ENCODE peak calls at places on chromosomes 16 and 17, in nine cellular contexts. W, I, N, U, E, O, A, Z and G are unnamed samples.

GRCh38 chr17:5516060-5516792 is 29.9 kb downstream of the MIS12 start:
- DNase-seq in Z (no peak), A (no peak), I (no peak), W (no peak), U (peak; percentile 54), N (peak; percentile 88), E (no peak), O (peak; percentile 98), G (peak; percentile 90)

GRCh38 chr17:40648326-40648968 is 829 bp upstream of the SMARCE1 start:
- DNase-seq in U (peak; percentile 53), A (no peak), N (no peak), W (no peak), E (no peak), I (peak; percentile 63), O (no peak), Z (no peak), G (no peak)

GRCh38 chr16:1181715-1182671 is 29.1 kb downstream of the CACNA1H start:
- DNase-seq in I (peak; percentile 65), Z (no peak), E (no peak), N (peak; percentile 83), A (peak; percentile 90), U (peak; percentile 59), O (peak; percentile 19), W (no peak), G (no peak)

GRCh38 chr16:70563571-70563970 is 40.0 kb downstream of the SF3B3 start:
- DNase-seq in U (no peak), W (no peak), N (no peak), O (no peak), A (no peak), I (no peak), E (no peak), Z (no peak), G (peak; percentile 73)

GRCh38 chr17:8426094-8426720 is 9.5 kb upstream of the NDEL1 start:
- DNase-seq in U (no peak), A (no peak), N (no peak), E (no peak), Z (no peak), W (no peak), I (no peak), O (no peak), G (no peak)

GRCh38 chr17:385836-386144 is 33.2 kb upstream of the RPH3AL start:
- DNase-seq in O (no peak), U (no peak), E (no peak), W (no peak), A (no peak), I (no peak), Z (no peak), N (no peak), G (no peak)

GRCh38 chr16:86229866-86230656 is 280.3 kb upstream of the FOXF1 start:
- DNase-seq in U (no peak), O (no peak), A (no peak), W (no peak), N (no peak), E (no peak), I (no peak), Z (no peak), G (no peak)

GRCh38 chr17:50381920-50382319 is 8.9 kb downstream of the EME1 start:
- DNase-seq in U (no peak), E (no peak), N (no peak), W (no peak), Z (no peak), O (no peak), I (no peak), A (no peak), G (no peak)

DNA sequence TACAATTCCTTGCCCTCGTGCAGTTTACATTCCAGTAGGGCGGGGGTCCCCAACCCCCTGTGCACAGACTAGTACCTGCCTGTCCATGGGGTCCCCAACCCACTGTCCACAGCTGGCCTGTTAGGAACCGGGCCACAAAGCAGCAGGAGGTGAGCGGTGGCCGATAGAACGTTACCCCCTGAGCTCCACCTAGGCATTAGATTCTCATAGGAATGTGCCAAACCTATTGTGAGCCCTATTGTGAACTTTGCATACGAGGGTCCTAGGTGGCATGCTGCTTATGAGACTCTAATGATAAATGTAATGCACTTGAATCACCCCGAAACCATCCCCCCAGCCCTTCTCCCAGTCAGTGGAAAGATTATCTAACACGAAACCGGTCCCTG is 1.5 kb downstream of the REXO5 start:
- DNase-seq in E (no peak), O (no peak), Z (no peak), A (no peak), N (no peak), U (no peak), W (no peak), I (no peak), G (no peak)
- H3K4me3 ChIP-seq in E (peak overlapping the region; percentile 95), O (no peak overlapping the region), Z (no peak overlapping the region), A (no peak overlapping the region), N (peak overlapping the region; percentile 75), U (no peak overlapping the region), W (no peak overlapping the region), I (no peak overlapping the region), G (no peak overlapping the region)

DNA sequence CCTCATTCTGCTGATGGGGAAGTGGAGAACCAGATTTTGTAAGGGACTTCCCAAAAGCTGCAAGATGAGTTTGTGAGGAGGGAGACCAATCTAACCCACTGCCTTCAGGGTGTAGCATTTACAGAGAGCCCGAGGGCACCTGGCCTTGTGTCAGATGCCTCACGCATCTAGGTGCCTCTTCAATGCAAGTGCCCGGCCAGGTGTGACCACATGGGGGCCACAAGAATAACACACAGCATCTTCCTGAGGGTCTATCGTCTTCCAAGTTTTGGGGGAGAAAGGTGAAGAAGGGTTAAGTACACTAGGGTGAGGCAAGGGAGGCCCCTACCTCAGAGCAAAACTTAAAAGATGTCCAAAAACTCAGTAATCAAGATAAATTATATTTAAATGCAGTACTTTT is 401.7 kb upstream of the CDH5 start:
- DNase-seq in U (no peak), I (no peak), O (no peak), W (no peak), E (no peak), N (no peak), Z (no peak), A (no peak), G (no peak)
- TF ChIP-seq CTCF in U (no peak), I (no peak), O (no peak), W (no peak), E (no peak), N (no peak), Z (no peak), A (peak; percentile 15), G (no peak)

DNA sequence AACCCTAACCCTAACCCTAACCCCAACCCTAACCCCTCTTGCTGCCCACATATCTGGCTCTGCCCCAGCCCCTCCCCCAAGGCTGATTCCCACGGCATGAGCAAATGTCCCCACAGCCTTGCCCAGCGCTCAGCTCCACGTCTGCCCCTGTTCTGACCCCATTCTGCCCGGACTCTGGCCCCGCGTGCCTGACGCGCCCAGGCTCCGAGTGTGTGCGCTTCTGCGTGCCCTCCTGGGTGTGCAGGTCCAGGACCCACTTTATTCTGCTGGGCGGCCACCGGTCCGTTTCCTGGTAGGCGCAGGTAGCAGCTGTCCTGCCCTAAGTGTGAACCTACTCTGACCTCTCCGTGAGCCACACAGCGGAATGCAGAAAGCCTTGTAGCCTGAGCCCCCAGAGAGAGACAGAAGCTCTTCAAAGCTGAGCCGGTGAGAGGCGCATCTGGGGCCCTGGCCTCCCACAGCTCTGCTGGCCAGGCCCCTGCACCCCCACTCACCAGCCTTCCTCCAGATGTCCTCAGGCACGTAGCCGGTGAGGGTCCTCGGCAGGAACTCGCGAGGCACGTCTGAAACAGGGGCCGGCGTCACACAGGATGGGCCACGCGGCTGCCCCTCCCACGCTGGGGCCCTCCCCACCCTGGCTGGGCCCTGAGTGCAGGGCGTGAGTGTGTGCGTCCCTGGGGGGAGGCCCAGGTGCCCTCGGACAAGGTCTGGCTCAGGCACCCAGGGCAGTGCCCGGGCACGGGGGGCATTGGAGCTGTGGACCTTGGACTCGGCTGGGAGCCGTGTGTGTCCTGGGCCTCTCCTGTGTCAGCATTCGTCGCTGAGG is 14.0 kb upstream of the PABPN1L start:
- DNase-seq in N (no peak), E (no peak), I (no peak), O (no peak), A (no peak), U (no peak), Z (no peak), W (no peak), G (no peak)
- H3K4me3 ChIP-seq in N (no peak overlapping the region), E (no peak overlapping the region), I (no peak overlapping the region), O (no peak overlapping the region), A (no peak overlapping the region), U (no peak overlapping the region), Z (no peak overlapping the region), W (no peak overlapping the region), G (no peak overlapping the region)

DNA sequence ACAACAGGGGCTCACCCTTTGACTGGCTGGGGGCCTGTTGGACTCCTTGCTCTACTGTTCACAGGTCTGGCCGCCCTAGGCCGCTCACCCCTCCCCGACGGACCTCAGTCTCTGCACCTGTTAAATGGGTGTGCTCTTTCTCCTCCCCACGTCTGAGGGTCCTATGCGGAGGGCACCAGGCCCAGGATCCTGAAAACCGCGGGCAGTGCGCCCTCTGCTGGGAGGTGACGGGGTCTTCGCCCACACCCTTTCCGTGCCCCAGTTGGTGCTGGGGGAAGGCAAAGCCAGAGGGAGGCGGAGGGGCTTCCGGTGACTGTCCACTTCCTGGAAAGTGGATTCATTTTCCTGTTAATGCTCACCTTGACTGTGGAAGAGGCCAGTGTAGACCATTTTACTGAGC is 1010.9 kb downstream of the KCNJ18 start:
- DNase-seq in Z (no peak), W (no peak), I (no peak), U (no peak), E (no peak), O (no peak), A (no peak), N (no peak), G (no peak)
- TF ChIP-seq CTCF in Z (no peak), W (no peak), I (no peak), U (no peak), E (no peak), O (no peak), A (peak; percentile 65), N (no peak), G (peak; percentile 20)

GRCh38 chr17:75032896-75033294 is 13.9 kb downstream of the ATP5PD start:
- DNase-seq in U (peak; percentile 49), I (no peak), E (no peak), N (peak; percentile 48), W (no peak), O (no peak), A (peak; percentile 48), Z (no peak), G (no peak)
- H3K4me3 ChIP-seq in U (peak overlapping the region; percentile 6), I (peak overlapping the region; percentile 76), E (peak overlapping the region; percentile 22), N (peak overlapping the region; percentile 73), W (no peak overlapping the region), O (peak overlapping the region; percentile 60), A (peak overlapping the region; percentile 80), Z (no peak overlapping the region), G (peak overlapping the region; percentile 67)

DNA sequence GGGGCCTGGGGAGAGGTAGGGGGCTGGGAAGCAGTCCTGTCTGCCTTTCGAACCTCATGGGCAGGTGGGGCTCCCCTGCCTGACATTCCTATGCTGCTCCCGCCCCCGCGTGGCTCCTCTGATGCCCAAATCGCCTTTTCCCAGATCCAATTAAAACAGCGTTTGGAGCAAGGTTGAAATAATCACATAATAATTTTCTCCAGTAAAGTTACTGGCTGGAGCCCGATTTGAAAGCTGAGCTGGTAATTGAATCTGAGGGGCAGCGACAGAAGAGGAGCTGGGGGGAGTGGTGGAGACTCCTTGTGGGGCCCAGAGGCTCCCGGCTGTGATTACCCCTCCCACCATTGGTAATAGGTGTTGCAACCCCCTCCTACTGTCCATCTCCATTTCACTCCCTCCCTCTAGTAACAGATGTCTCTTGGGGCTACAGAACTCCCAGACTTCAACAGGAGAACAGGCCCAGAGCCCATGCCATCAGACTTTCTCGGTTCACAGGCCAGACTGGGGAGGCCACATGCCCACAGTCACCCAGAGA is 38.9 kb upstream of the C1QL1 start:
- DNase-seq in O (no peak), U (no peak), W (no peak), A (peak; percentile 86), I (no peak), E (no peak), Z (no peak), N (no peak), G (no peak)
- TF ChIP-seq CTCF in O (no peak), U (no peak), W (no peak), A (peak; percentile 41), I (no peak), E (no peak), Z (no peak), N (no peak), G (peak; percentile 17)